ENCODE peak calls at places on chromosomes 16 and 17, in seven cellular contexts. One of them, this sample, is unnamed.

GRCh38 chr17:76384987-76385891 is 830 bp downstream of the SPHK1 start:
- DNase-seq in activated T-helper 1 cell treated with anti-CD3 and anti-CD28 coated beads, Interleukin-2, amount 50 U/mL, for 16 hours: peak
- DNase-seq in AG08396: peak
- DNase-seq in cardiac fibroblast: peak
- DNase-seq in KG1: no peak
- DNase-seq in endothelial cell of umbilical vein: peak
- DNase-seq in posterior cingulate gyrus: no peak
- DNase-seq in this sample: no peak

GRCh38 chr16:13957197-13958078 is 37.5 kb downstream of the ERCC4 start:
- DNase-seq in endothelial cell of umbilical vein: peak
- DNase-seq in AG08396: peak
- DNase-seq in KG1: no peak
- DNase-seq in posterior cingulate gyrus: no peak
- DNase-seq in cardiac fibroblast: peak
- DNase-seq in activated T-helper 1 cell treated with anti-CD3 and anti-CD28 coated beads, Interleukin-2, amount 50 U/mL, for 16 hours: no peak
- DNase-seq in this sample: peak

GRCh38 chr17:3003401-3004149 is 59.8 kb downstream of the OR1D5 start:
- DNase-seq in AG08396: no peak
- DNase-seq in endothelial cell of umbilical vein: no peak
- DNase-seq in cardiac fibroblast: no peak
- DNase-seq in activated T-helper 1 cell treated with anti-CD3 and anti-CD28 coated beads, Interleukin-2, amount 50 U/mL, for 16 hours: no peak
- DNase-seq in KG1: no peak
- DNase-seq in posterior cingulate gyrus: peak
- DNase-seq in this sample: no peak

GRCh38 chr17:1362964-1363363 is 37.1 kb downstream of the YWHAE start:
- DNase-seq in KG1: no peak
- DNase-seq in endothelial cell of umbilical vein: no peak
- DNase-seq in AG08396: no peak
- DNase-seq in activated T-helper 1 cell treated with anti-CD3 and anti-CD28 coated beads, Interleukin-2, amount 50 U/mL, for 16 hours: no peak
- DNase-seq in cardiac fibroblast: peak
- DNase-seq in posterior cingulate gyrus: no peak
- DNase-seq in this sample: no peak

GRCh38 chr17:2262146-2262587 is 41.4 kb downstream of the SMG6 start:
- DNase-seq in AG08396: peak
- DNase-seq in activated T-helper 1 cell treated with anti-CD3 and anti-CD28 coated beads, Interleukin-2, amount 50 U/mL, for 16 hours: no peak
- DNase-seq in KG1: no peak
- DNase-seq in posterior cingulate gyrus: no peak
- DNase-seq in cardiac fibroblast: peak
- DNase-seq in endothelial cell of umbilical vein: no peak
- DNase-seq in this sample: peak

GRCh38 chr16:18969855-18970240 is 13.9 kb upstream of the TMC7 start:
- DNase-seq in AG08396: no peak
- DNase-seq in cardiac fibroblast: no peak
- DNase-seq in posterior cingulate gyrus: no peak
- DNase-seq in activated T-helper 1 cell treated with anti-CD3 and anti-CD28 coated beads, Interleukin-2, amount 50 U/mL, for 16 hours: no peak
- DNase-seq in KG1: no peak
- DNase-seq in endothelial cell of umbilical vein: no peak
- DNase-seq in this sample: no peak

GRCh38 chr17:78839762-78840529 is 668 bp downstream of the USP36 start:
- DNase-seq in AG08396: peak
- DNase-seq in KG1: no peak
- DNase-seq in posterior cingulate gyrus: no peak
- DNase-seq in cardiac fibroblast: peak
- DNase-seq in endothelial cell of umbilical vein: peak
- DNase-seq in activated T-helper 1 cell treated with anti-CD3 and anti-CD28 coated beads, Interleukin-2, amount 50 U/mL, for 16 hours: peak
- DNase-seq in this sample: no peak

GRCh38 chr16:46996391-46996790 is 22.9 kb upstream of the DNAJA2 start:
- DNase-seq in AG08396: no peak
- DNase-seq in endothelial cell of umbilical vein: no peak
- DNase-seq in activated T-helper 1 cell treated with anti-CD3 and anti-CD28 coated beads, Interleukin-2, amount 50 U/mL, for 16 hours: no peak
- DNase-seq in cardiac fibroblast: peak
- DNase-seq in KG1: no peak
- DNase-seq in posterior cingulate gyrus: no peak
- DNase-seq in this sample: no peak

GRCh38 chr17:32591428-32591827 is 104.6 kb downstream of the CDK5R1 start:
- DNase-seq in posterior cingulate gyrus: no peak
- DNase-seq in KG1: no peak
- DNase-seq in AG08396: no peak
- DNase-seq in cardiac fibroblast: no peak
- DNase-seq in endothelial cell of umbilical vein: no peak
- DNase-seq in activated T-helper 1 cell treated with anti-CD3 and anti-CD28 coated beads, Interleukin-2, amount 50 U/mL, for 16 hours: no peak
- DNase-seq in this sample: no peak

GRCh38 chr17:17928422-17929386 is 43.5 kb downstream of the TOM1L2 start:
- DNase-seq in endothelial cell of umbilical vein: peak
- DNase-seq in cardiac fibroblast: peak
- DNase-seq in posterior cingulate gyrus: peak
- DNase-seq in activated T-helper 1 cell treated with anti-CD3 and anti-CD28 coated beads, Interleukin-2, amount 50 U/mL, for 16 hours: no peak
- DNase-seq in KG1: no peak
- DNase-seq in AG08396: no peak
- DNase-seq in this sample: no peak

GRCh38 chr16:76654421-76654820 is 377.2 kb downstream of the CNTNAP4 start:
- DNase-seq in endothelial cell of umbilical vein: no peak
- DNase-seq in AG08396: no peak
- DNase-seq in KG1: no peak
- DNase-seq in posterior cingulate gyrus: no peak
- DNase-seq in activated T-helper 1 cell treated with anti-CD3 and anti-CD28 coated beads, Interleukin-2, amount 50 U/mL, for 16 hours: no peak
- DNase-seq in cardiac fibroblast: no peak
- DNase-seq in this sample: no peak

GRCh38 chr16:3536271-3536671 is 35.5 kb downstream of the CLUAP1 start:
- DNase-seq in endothelial cell of umbilical vein: no peak
- DNase-seq in AG08396: peak
- DNase-seq in posterior cingulate gyrus: no peak
- DNase-seq in activated T-helper 1 cell treated with anti-CD3 and anti-CD28 coated beads, Interleukin-2, amount 50 U/mL, for 16 hours: no peak
- DNase-seq in cardiac fibroblast: peak
- DNase-seq in KG1: no peak
- DNase-seq in this sample: peak

GRCh38 chr17:7023576-7024401 is 939 bp downstream of the BCL6B start:
- DNase-seq in cardiac fibroblast: peak
- DNase-seq in activated T-helper 1 cell treated with anti-CD3 and anti-CD28 coated beads, Interleukin-2, amount 50 U/mL, for 16 hours: peak
- DNase-seq in posterior cingulate gyrus: peak
- DNase-seq in endothelial cell of umbilical vein: peak
- DNase-seq in AG08396: peak
- DNase-seq in KG1: no peak
- DNase-seq in this sample: no peak

GRCh38 chr16:28556914-28557320 is 3.2 kb downstream of the SGF29 start:
- DNase-seq in endothelial cell of umbilical vein: no peak
- DNase-seq in activated T-helper 1 cell treated with anti-CD3 and anti-CD28 coated beads, Interleukin-2, amount 50 U/mL, for 16 hours: no peak
- DNase-seq in KG1: no peak
- DNase-seq in AG08396: no peak
- DNase-seq in posterior cingulate gyrus: no peak
- DNase-seq in cardiac fibroblast: no peak
- DNase-seq in this sample: no peak

GRCh38 chr16:58038219-58038641 is 12.7 kb downstream of the MMP15 start:
- DNase-seq in KG1: no peak
- DNase-seq in cardiac fibroblast: no peak
- DNase-seq in activated T-helper 1 cell treated with anti-CD3 and anti-CD28 coated beads, Interleukin-2, amount 50 U/mL, for 16 hours: no peak
- DNase-seq in endothelial cell of umbilical vein: no peak
- DNase-seq in AG08396: no peak
- DNase-seq in posterior cingulate gyrus: peak
- DNase-seq in this sample: no peak

GRCh38 chr16:50683689-50684374 is 2.7 kb upstream of the SNX20 start:
- DNase-seq in endothelial cell of umbilical vein: no peak
- DNase-seq in cardiac fibroblast: no peak
- DNase-seq in posterior cingulate gyrus: peak
- DNase-seq in KG1: peak
- DNase-seq in AG08396: no peak
- DNase-seq in activated T-helper 1 cell treated with anti-CD3 and anti-CD28 coated beads, Interleukin-2, amount 50 U/mL, for 16 hours: no peak
- DNase-seq in this sample: no peak

GRCh38 chr17:60524463-60525346 is 1.3 kb downstream of the APPBP2 start:
- DNase-seq in cardiac fibroblast: peak
- DNase-seq in posterior cingulate gyrus: no peak
- DNase-seq in activated T-helper 1 cell treated with anti-CD3 and anti-CD28 coated beads, Interleukin-2, amount 50 U/mL, for 16 hours: no peak
- DNase-seq in KG1: no peak
- DNase-seq in endothelial cell of umbilical vein: peak
- DNase-seq in AG08396: no peak
- DNase-seq in this sample: no peak

GRCh38 chr17:74862108-74862901 is 2.6 kb upstream of the GRIN2C start:
- DNase-seq in cardiac fibroblast: peak
- DNase-seq in activated T-helper 1 cell treated with anti-CD3 and anti-CD28 coated beads, Interleukin-2, amount 50 U/mL, for 16 hours: peak
- DNase-seq in AG08396: peak
- DNase-seq in posterior cingulate gyrus: no peak
- DNase-seq in KG1: peak
- DNase-seq in endothelial cell of umbilical vein: peak
- DNase-seq in this sample: no peak

GRCh38 chr17:35684046-35684802 is 47.2 kb upstream of the RASL10B start:
- DNase-seq in KG1: no peak
- DNase-seq in cardiac fibroblast: peak
- DNase-seq in activated T-helper 1 cell treated with anti-CD3 and anti-CD28 coated beads, Interleukin-2, amount 50 U/mL, for 16 hours: no peak
- DNase-seq in AG08396: peak
- DNase-seq in posterior cingulate gyrus: no peak
- DNase-seq in endothelial cell of umbilical vein: peak
- DNase-seq in this sample: peak

This sample was measured in astrocyte of the cerebellum.